ENCODE peak calls at places on chromosome 11, in six cellular contexts. One of them, this sample, is unnamed.

GRCh38 chr11:128610765-128611617 is 23.6 kb upstream of the ETS1 start:
- DNase-seq in dorsolateral prefrontal cortex: no peak
- DNase-seq in non-pigmented ciliary epithelial cell: no peak
- DNase-seq in head of caudate nucleus: no peak
- DNase-seq in CD8-positive, alpha-beta T cell: peak
- DNase-seq in RCC 7860: no peak
- DNase-seq in this sample: peak

GRCh38 chr11:47004595-47005033 is 68.1 kb downstream of the CSTPP1 start:
- DNase-seq in dorsolateral prefrontal cortex: peak
- DNase-seq in non-pigmented ciliary epithelial cell: peak
- DNase-seq in head of caudate nucleus: peak
- DNase-seq in CD8-positive, alpha-beta T cell: no peak
- DNase-seq in RCC 7860: peak
- DNase-seq in this sample: no peak

GRCh38 chr11:69270929-69271328 is 23.0 kb upstream of the MYEOV start:
- DNase-seq in dorsolateral prefrontal cortex: no peak
- DNase-seq in non-pigmented ciliary epithelial cell: no peak
- DNase-seq in head of caudate nucleus: no peak
- DNase-seq in CD8-positive, alpha-beta T cell: no peak
- DNase-seq in RCC 7860: peak
- DNase-seq in this sample: no peak

GRCh38 chr11:57073121-57073520 is 84.4 kb downstream of the OR5AK2 start:
- DNase-seq in dorsolateral prefrontal cortex: no peak
- DNase-seq in non-pigmented ciliary epithelial cell: no peak
- DNase-seq in head of caudate nucleus: no peak
- DNase-seq in CD8-positive, alpha-beta T cell: no peak
- DNase-seq in RCC 7860: no peak
- DNase-seq in this sample: no peak

GRCh38 chr11:46270707-46271106 is 6.8 kb upstream of the CREB3L1 start:
- DNase-seq in dorsolateral prefrontal cortex: no peak
- DNase-seq in non-pigmented ciliary epithelial cell: no peak
- DNase-seq in head of caudate nucleus: no peak
- DNase-seq in CD8-positive, alpha-beta T cell: no peak
- DNase-seq in RCC 7860: no peak
- DNase-seq in this sample: no peak

GRCh38 chr11:95994340-95994728 is 70.4 kb upstream of the MTMR2 start:
- DNase-seq in dorsolateral prefrontal cortex: no peak
- DNase-seq in non-pigmented ciliary epithelial cell: no peak
- DNase-seq in head of caudate nucleus: no peak
- DNase-seq in CD8-positive, alpha-beta T cell: no peak
- DNase-seq in RCC 7860: no peak
- DNase-seq in this sample: no peak

GRCh38 chr11:2599561-2600189 is 100.1 kb downstream of the KCNQ1OT1 start:
- DNase-seq in dorsolateral prefrontal cortex: no peak
- DNase-seq in non-pigmented ciliary epithelial cell: no peak
- DNase-seq in head of caudate nucleus: no peak
- DNase-seq in CD8-positive, alpha-beta T cell: no peak
- DNase-seq in RCC 7860: no peak
- DNase-seq in this sample: no peak

GRCh38 chr11:105447936-105448702 is 161.8 kb upstream of the GRIA4 start:
- DNase-seq in dorsolateral prefrontal cortex: no peak
- DNase-seq in non-pigmented ciliary epithelial cell: no peak
- DNase-seq in head of caudate nucleus: no peak
- DNase-seq in CD8-positive, alpha-beta T cell: no peak
- DNase-seq in RCC 7860: no peak
- DNase-seq in this sample: no peak

GRCh38 chr11:44416776-44417175 is 106.8 kb upstream of the ALX4 start:
- DNase-seq in dorsolateral prefrontal cortex: no peak
- DNase-seq in non-pigmented ciliary epithelial cell: no peak
- DNase-seq in head of caudate nucleus: no peak
- DNase-seq in CD8-positive, alpha-beta T cell: no peak
- DNase-seq in RCC 7860: peak
- DNase-seq in this sample: no peak

GRCh38 chr11:95078526-95078925 is 11.1 kb upstream of the ENDOD1 start:
- DNase-seq in dorsolateral prefrontal cortex: no peak
- DNase-seq in non-pigmented ciliary epithelial cell: no peak
- DNase-seq in head of caudate nucleus: no peak
- DNase-seq in CD8-positive, alpha-beta T cell: no peak
- DNase-seq in RCC 7860: no peak
- DNase-seq in this sample: no peak

GRCh38 chr11:61110255-61111059 is 8.2 kb downstream of the CD5 start:
- DNase-seq in dorsolateral prefrontal cortex: no peak
- DNase-seq in non-pigmented ciliary epithelial cell: no peak
- DNase-seq in head of caudate nucleus: no peak
- DNase-seq in CD8-positive, alpha-beta T cell: no peak
- DNase-seq in RCC 7860: no peak
- DNase-seq in this sample: peak